ENCODE peak calls at places on chromosomes 5 and 9, in nine cellular contexts. One of them, this sample, is unnamed.

GRCh38 chr9:116900007-116900367 is 212.9 kb downstream of the TRIM32 start:
- DNase-seq in CD8-positive, alpha-beta T cell: no peak
- DNase-seq in stimulated activated CD4-positive, alpha-beta T cell treated with anti-CD3 and anti-CD28 coated beads, Interleukin-15, amount 100 ng/mL, for 24 hours: no peak
- DNase-seq in posterior cingulate gyrus: no peak
- DNase-seq in heart left ventricle: no peak
- DNase-seq in RWPE1: no peak
- DNase-seq in CD8-positive, alpha-beta memory T cell: no peak
- DNase-seq in GM04503: no peak
- DNase-seq in HepG2: no peak
- DNase-seq in this sample: no peak

GRCh38 chr5:150142800-150143724 is 12.6 kb downstream of the PDGFRB start:
- DNase-seq in CD8-positive, alpha-beta T cell: no peak
- DNase-seq in stimulated activated CD4-positive, alpha-beta T cell treated with anti-CD3 and anti-CD28 coated beads, Interleukin-15, amount 100 ng/mL, for 24 hours: no peak
- DNase-seq in posterior cingulate gyrus: peak
- DNase-seq in heart left ventricle: peak
- DNase-seq in RWPE1: peak
- DNase-seq in CD8-positive, alpha-beta memory T cell: no peak
- DNase-seq in GM04503: peak
- DNase-seq in HepG2: peak
- DNase-seq in this sample: peak

GRCh38 chr5:147743686-147744332 is 38.7 kb downstream of the JAKMIP2 start:
- DNase-seq in CD8-positive, alpha-beta T cell: no peak
- DNase-seq in stimulated activated CD4-positive, alpha-beta T cell treated with anti-CD3 and anti-CD28 coated beads, Interleukin-15, amount 100 ng/mL, for 24 hours: no peak
- DNase-seq in posterior cingulate gyrus: no peak
- DNase-seq in heart left ventricle: no peak
- DNase-seq in RWPE1: no peak
- DNase-seq in CD8-positive, alpha-beta memory T cell: no peak
- DNase-seq in GM04503: no peak
- DNase-seq in HepG2: no peak
- DNase-seq in this sample: no peak

GRCh38 chr5:92810036-92810435 is 771.0 kb downstream of the NR2F1-AS1 start:
- DNase-seq in CD8-positive, alpha-beta T cell: no peak
- DNase-seq in stimulated activated CD4-positive, alpha-beta T cell treated with anti-CD3 and anti-CD28 coated beads, Interleukin-15, amount 100 ng/mL, for 24 hours: no peak
- DNase-seq in posterior cingulate gyrus: no peak
- DNase-seq in heart left ventricle: no peak
- DNase-seq in RWPE1: no peak
- DNase-seq in CD8-positive, alpha-beta memory T cell: no peak
- DNase-seq in GM04503: no peak
- DNase-seq in HepG2: no peak
- DNase-seq in this sample: no peak

GRCh38 chr9:109206670-109207069 is 39.6 kb upstream of the FRRS1L start:
- DNase-seq in CD8-positive, alpha-beta T cell: no peak
- DNase-seq in stimulated activated CD4-positive, alpha-beta T cell treated with anti-CD3 and anti-CD28 coated beads, Interleukin-15, amount 100 ng/mL, for 24 hours: peak
- DNase-seq in posterior cingulate gyrus: no peak
- DNase-seq in heart left ventricle: no peak
- DNase-seq in RWPE1: no peak
- DNase-seq in CD8-positive, alpha-beta memory T cell: no peak
- DNase-seq in GM04503: no peak
- DNase-seq in HepG2: peak
- DNase-seq in this sample: no peak

GRCh38 chr9:134181648-134182034 is 17.3 kb upstream of the RNU6ATAC start:
- DNase-seq in CD8-positive, alpha-beta T cell: peak
- DNase-seq in stimulated activated CD4-positive, alpha-beta T cell treated with anti-CD3 and anti-CD28 coated beads, Interleukin-15, amount 100 ng/mL, for 24 hours: no peak
- DNase-seq in posterior cingulate gyrus: no peak
- DNase-seq in heart left ventricle: no peak
- DNase-seq in RWPE1: no peak
- DNase-seq in CD8-positive, alpha-beta memory T cell: peak
- DNase-seq in GM04503: no peak
- DNase-seq in HepG2: no peak
- DNase-seq in this sample: no peak

GRCh38 chr9:137235424-137236237 is 4.9 kb downstream of the SLC34A3 start:
- DNase-seq in CD8-positive, alpha-beta T cell: no peak
- DNase-seq in stimulated activated CD4-positive, alpha-beta T cell treated with anti-CD3 and anti-CD28 coated beads, Interleukin-15, amount 100 ng/mL, for 24 hours: no peak
- DNase-seq in posterior cingulate gyrus: no peak
- DNase-seq in heart left ventricle: no peak
- DNase-seq in RWPE1: no peak
- DNase-seq in CD8-positive, alpha-beta memory T cell: no peak
- DNase-seq in GM04503: no peak
- DNase-seq in HepG2: peak
- DNase-seq in this sample: no peak

GRCh38 chr9:93824386-93825294 is 130.5 kb downstream of the BARX1 start:
- DNase-seq in CD8-positive, alpha-beta T cell: no peak
- DNase-seq in stimulated activated CD4-positive, alpha-beta T cell treated with anti-CD3 and anti-CD28 coated beads, Interleukin-15, amount 100 ng/mL, for 24 hours: no peak
- DNase-seq in posterior cingulate gyrus: no peak
- DNase-seq in heart left ventricle: no peak
- DNase-seq in RWPE1: no peak
- DNase-seq in CD8-positive, alpha-beta memory T cell: no peak
- DNase-seq in GM04503: no peak
- DNase-seq in HepG2: no peak
- DNase-seq in this sample: no peak

GRCh38 chr9:137955586-137955985 is 78.0 kb downstream of the CACNA1B start:
- DNase-seq in CD8-positive, alpha-beta T cell: no peak
- DNase-seq in stimulated activated CD4-positive, alpha-beta T cell treated with anti-CD3 and anti-CD28 coated beads, Interleukin-15, amount 100 ng/mL, for 24 hours: no peak
- DNase-seq in posterior cingulate gyrus: no peak
- DNase-seq in heart left ventricle: no peak
- DNase-seq in RWPE1: no peak
- DNase-seq in CD8-positive, alpha-beta memory T cell: no peak
- DNase-seq in GM04503: no peak
- DNase-seq in HepG2: no peak
- DNase-seq in this sample: no peak

GRCh38 chr9:13901176-13901575 is 412.8 kb downstream of the NFIB start:
- DNase-seq in CD8-positive, alpha-beta T cell: no peak
- DNase-seq in stimulated activated CD4-positive, alpha-beta T cell treated with anti-CD3 and anti-CD28 coated beads, Interleukin-15, amount 100 ng/mL, for 24 hours: no peak
- DNase-seq in posterior cingulate gyrus: no peak
- DNase-seq in heart left ventricle: no peak
- DNase-seq in RWPE1: no peak
- DNase-seq in CD8-positive, alpha-beta memory T cell: no peak
- DNase-seq in GM04503: no peak
- DNase-seq in HepG2: no peak
- DNase-seq in this sample: no peak

GRCh38 chr9:129702563-129702962 is 37.1 kb downstream of the PRRX2 start:
- DNase-seq in CD8-positive, alpha-beta T cell: no peak
- DNase-seq in stimulated activated CD4-positive, alpha-beta T cell treated with anti-CD3 and anti-CD28 coated beads, Interleukin-15, amount 100 ng/mL, for 24 hours: no peak
- DNase-seq in posterior cingulate gyrus: no peak
- DNase-seq in heart left ventricle: no peak
- DNase-seq in RWPE1: peak
- DNase-seq in CD8-positive, alpha-beta memory T cell: no peak
- DNase-seq in GM04503: peak
- DNase-seq in HepG2: no peak
- DNase-seq in this sample: peak

GRCh38 chr9:134063088-134063875 is 4.5 kb downstream of the BRD3 start:
- DNase-seq in CD8-positive, alpha-beta T cell: no peak
- DNase-seq in stimulated activated CD4-positive, alpha-beta T cell treated with anti-CD3 and anti-CD28 coated beads, Interleukin-15, amount 100 ng/mL, for 24 hours: no peak
- DNase-seq in posterior cingulate gyrus: peak
- DNase-seq in heart left ventricle: no peak
- DNase-seq in RWPE1: no peak
- DNase-seq in CD8-positive, alpha-beta memory T cell: no peak
- DNase-seq in GM04503: no peak
- DNase-seq in HepG2: no peak
- DNase-seq in this sample: no peak

GRCh38 chr5:82622205-82622604 is 344.1 kb upstream of the RPS23 start:
- DNase-seq in CD8-positive, alpha-beta T cell: no peak
- DNase-seq in stimulated activated CD4-positive, alpha-beta T cell treated with anti-CD3 and anti-CD28 coated beads, Interleukin-15, amount 100 ng/mL, for 24 hours: no peak
- DNase-seq in posterior cingulate gyrus: no peak
- DNase-seq in heart left ventricle: no peak
- DNase-seq in RWPE1: no peak
- DNase-seq in CD8-positive, alpha-beta memory T cell: no peak
- DNase-seq in GM04503: no peak
- DNase-seq in HepG2: no peak
- DNase-seq in this sample: no peak

GRCh38 chr9:28853487-28853886 is 1280.2 kb upstream of the C9orf72 start:
- DNase-seq in CD8-positive, alpha-beta T cell: no peak
- DNase-seq in stimulated activated CD4-positive, alpha-beta T cell treated with anti-CD3 and anti-CD28 coated beads, Interleukin-15, amount 100 ng/mL, for 24 hours: no peak
- DNase-seq in posterior cingulate gyrus: no peak
- DNase-seq in heart left ventricle: no peak
- DNase-seq in RWPE1: no peak
- DNase-seq in CD8-positive, alpha-beta memory T cell: no peak
- DNase-seq in GM04503: no peak
- DNase-seq in HepG2: no peak
- DNase-seq in this sample: no peak

GRCh38 chr5:180607861-180608571 is 16.7 kb upstream of the SCGB3A1 start:
- DNase-seq in CD8-positive, alpha-beta T cell: no peak
- DNase-seq in stimulated activated CD4-positive, alpha-beta T cell treated with anti-CD3 and anti-CD28 coated beads, Interleukin-15, amount 100 ng/mL, for 24 hours: no peak
- DNase-seq in posterior cingulate gyrus: no peak
- DNase-seq in heart left ventricle: no peak
- DNase-seq in RWPE1: no peak
- DNase-seq in CD8-positive, alpha-beta memory T cell: no peak
- DNase-seq in GM04503: no peak
- DNase-seq in HepG2: peak
- DNase-seq in this sample: no peak

GRCh38 chr9:78882501-78882900 is 585.6 kb downstream of the PSAT1 start:
- DNase-seq in CD8-positive, alpha-beta T cell: no peak
- DNase-seq in stimulated activated CD4-positive, alpha-beta T cell treated with anti-CD3 and anti-CD28 coated beads, Interleukin-15, amount 100 ng/mL, for 24 hours: no peak
- DNase-seq in posterior cingulate gyrus: no peak
- DNase-seq in heart left ventricle: no peak
- DNase-seq in RWPE1: no peak
- DNase-seq in CD8-positive, alpha-beta memory T cell: no peak
- DNase-seq in GM04503: no peak
- DNase-seq in HepG2: no peak
- DNase-seq in this sample: no peak

GRCh38 chr5:149037819-149038218 is 25.0 kb downstream of the SH3TC2 start:
- DNase-seq in CD8-positive, alpha-beta T cell: no peak
- DNase-seq in stimulated activated CD4-positive, alpha-beta T cell treated with anti-CD3 and anti-CD28 coated beads, Interleukin-15, amount 100 ng/mL, for 24 hours: no peak
- DNase-seq in posterior cingulate gyrus: no peak
- DNase-seq in heart left ventricle: no peak
- DNase-seq in RWPE1: no peak
- DNase-seq in CD8-positive, alpha-beta memory T cell: peak
- DNase-seq in GM04503: no peak
- DNase-seq in HepG2: no peak
- DNase-seq in this sample: no peak

GRCh38 chr9:4147476-4148214 is 152.2 kb downstream of the GLIS3 start:
- DNase-seq in CD8-positive, alpha-beta T cell: no peak
- DNase-seq in stimulated activated CD4-positive, alpha-beta T cell treated with anti-CD3 and anti-CD28 coated beads, Interleukin-15, amount 100 ng/mL, for 24 hours: no peak
- DNase-seq in posterior cingulate gyrus: no peak
- DNase-seq in heart left ventricle: no peak
- DNase-seq in RWPE1: no peak
- DNase-seq in CD8-positive, alpha-beta memory T cell: no peak
- DNase-seq in GM04503: no peak
- DNase-seq in HepG2: peak
- DNase-seq in this sample: no peak

GRCh38 chr5:111197523-111197922 is 26.7 kb upstream of the CAMK4 start:
- DNase-seq in CD8-positive, alpha-beta T cell: no peak
- DNase-seq in stimulated activated CD4-positive, alpha-beta T cell treated with anti-CD3 and anti-CD28 coated beads, Interleukin-15, amount 100 ng/mL, for 24 hours: peak
- DNase-seq in posterior cingulate gyrus: no peak
- DNase-seq in heart left ventricle: no peak
- DNase-seq in RWPE1: no peak
- DNase-seq in CD8-positive, alpha-beta memory T cell: no peak
- DNase-seq in GM04503: no peak
- DNase-seq in HepG2: peak
- DNase-seq in this sample: no peak

GRCh38 chr5:27561408-27561807 is 523.0 kb upstream of the CDH9 start:
- DNase-seq in CD8-positive, alpha-beta T cell: no peak
- DNase-seq in stimulated activated CD4-positive, alpha-beta T cell treated with anti-CD3 and anti-CD28 coated beads, Interleukin-15, amount 100 ng/mL, for 24 hours: no peak
- DNase-seq in posterior cingulate gyrus: no peak
- DNase-seq in heart left ventricle: no peak
- DNase-seq in RWPE1: no peak
- DNase-seq in CD8-positive, alpha-beta memory T cell: no peak
- DNase-seq in GM04503: no peak
- DNase-seq in HepG2: no peak
- DNase-seq in this sample: no peak

GRCh38 chr5:74201334-74202081 is 439.0 kb downstream of the ENC1 start:
- DNase-seq in CD8-positive, alpha-beta T cell: no peak
- DNase-seq in stimulated activated CD4-positive, alpha-beta T cell treated with anti-CD3 and anti-CD28 coated beads, Interleukin-15, amount 100 ng/mL, for 24 hours: peak
- DNase-seq in posterior cingulate gyrus: no peak
- DNase-seq in heart left ventricle: peak
- DNase-seq in RWPE1: no peak
- DNase-seq in CD8-positive, alpha-beta memory T cell: no peak
- DNase-seq in GM04503: no peak
- DNase-seq in HepG2: no peak
- DNase-seq in this sample: no peak

GRCh38 chr5:154945695-154946301 is 4.9 kb downstream of the MRPL22 start:
- DNase-seq in CD8-positive, alpha-beta T cell: no peak
- DNase-seq in stimulated activated CD4-positive, alpha-beta T cell treated with anti-CD3 and anti-CD28 coated beads, Interleukin-15, amount 100 ng/mL, for 24 hours: no peak
- DNase-seq in posterior cingulate gyrus: no peak
- DNase-seq in heart left ventricle: no peak
- DNase-seq in RWPE1: peak
- DNase-seq in CD8-positive, alpha-beta memory T cell: peak
- DNase-seq in GM04503: no peak
- DNase-seq in HepG2: no peak
- DNase-seq in this sample: no peak

GRCh38 chr5:93789173-93790070 is 48.0 kb upstream of the POU5F2 start:
- DNase-seq in CD8-positive, alpha-beta T cell: no peak
- DNase-seq in stimulated activated CD4-positive, alpha-beta T cell treated with anti-CD3 and anti-CD28 coated beads, Interleukin-15, amount 100 ng/mL, for 24 hours: no peak
- DNase-seq in posterior cingulate gyrus: no peak
- DNase-seq in heart left ventricle: no peak
- DNase-seq in RWPE1: peak
- DNase-seq in CD8-positive, alpha-beta memory T cell: no peak
- DNase-seq in GM04503: peak
- DNase-seq in HepG2: no peak
- DNase-seq in this sample: peak

GRCh38 chr9:84751921-84752320 is 82.4 kb downstream of the NTRK2 start:
- DNase-seq in CD8-positive, alpha-beta T cell: no peak
- DNase-seq in stimulated activated CD4-positive, alpha-beta T cell treated with anti-CD3 and anti-CD28 coated beads, Interleukin-15, amount 100 ng/mL, for 24 hours: no peak
- DNase-seq in posterior cingulate gyrus: no peak
- DNase-seq in heart left ventricle: no peak
- DNase-seq in RWPE1: peak
- DNase-seq in CD8-positive, alpha-beta memory T cell: no peak
- DNase-seq in GM04503: no peak
- DNase-seq in HepG2: no peak
- DNase-seq in this sample: no peak

GRCh38 chr5:79396265-79396664 is 117.7 kb downstream of the HOMER1 start:
- DNase-seq in CD8-positive, alpha-beta T cell: no peak
- DNase-seq in stimulated activated CD4-positive, alpha-beta T cell treated with anti-CD3 and anti-CD28 coated beads, Interleukin-15, amount 100 ng/mL, for 24 hours: no peak
- DNase-seq in posterior cingulate gyrus: no peak
- DNase-seq in heart left ventricle: no peak
- DNase-seq in RWPE1: no peak
- DNase-seq in CD8-positive, alpha-beta memory T cell: no peak
- DNase-seq in GM04503: no peak
- DNase-seq in HepG2: no peak
- DNase-seq in this sample: no peak

GRCh38 chr9:81461196-81461595 is 228.2 kb downstream of the TLE1 start:
- DNase-seq in CD8-positive, alpha-beta T cell: no peak
- DNase-seq in stimulated activated CD4-positive, alpha-beta T cell treated with anti-CD3 and anti-CD28 coated beads, Interleukin-15, amount 100 ng/mL, for 24 hours: no peak
- DNase-seq in posterior cingulate gyrus: no peak
- DNase-seq in heart left ventricle: no peak
- DNase-seq in RWPE1: no peak
- DNase-seq in CD8-positive, alpha-beta memory T cell: no peak
- DNase-seq in GM04503: no peak
- DNase-seq in HepG2: no peak
- DNase-seq in this sample: no peak

GRCh38 chr5:83055166-83055565 is 22.0 kb downstream of the TMEM167A start:
- DNase-seq in CD8-positive, alpha-beta T cell: no peak
- DNase-seq in stimulated activated CD4-positive, alpha-beta T cell treated with anti-CD3 and anti-CD28 coated beads, Interleukin-15, amount 100 ng/mL, for 24 hours: no peak
- DNase-seq in posterior cingulate gyrus: no peak
- DNase-seq in heart left ventricle: no peak
- DNase-seq in RWPE1: no peak
- DNase-seq in CD8-positive, alpha-beta memory T cell: no peak
- DNase-seq in GM04503: no peak
- DNase-seq in HepG2: no peak
- DNase-seq in this sample: no peak

GRCh38 chr5:83255268-83255667 is 177.9 kb downstream of the XRCC4 start:
- DNase-seq in CD8-positive, alpha-beta T cell: no peak
- DNase-seq in stimulated activated CD4-positive, alpha-beta T cell treated with anti-CD3 and anti-CD28 coated beads, Interleukin-15, amount 100 ng/mL, for 24 hours: no peak
- DNase-seq in posterior cingulate gyrus: no peak
- DNase-seq in heart left ventricle: no peak
- DNase-seq in RWPE1: no peak
- DNase-seq in CD8-positive, alpha-beta memory T cell: no peak
- DNase-seq in GM04503: peak
- DNase-seq in HepG2: no peak
- DNase-seq in this sample: peak

GRCh38 chr9:121199921-121200320 is 1.7 kb downstream of the RAB14 start:
- DNase-seq in CD8-positive, alpha-beta T cell: no peak
- DNase-seq in stimulated activated CD4-positive, alpha-beta T cell treated with anti-CD3 and anti-CD28 coated beads, Interleukin-15, amount 100 ng/mL, for 24 hours: no peak
- DNase-seq in posterior cingulate gyrus: no peak
- DNase-seq in heart left ventricle: no peak
- DNase-seq in RWPE1: no peak
- DNase-seq in CD8-positive, alpha-beta memory T cell: no peak
- DNase-seq in GM04503: no peak
- DNase-seq in HepG2: no peak
- DNase-seq in this sample: no peak

GRCh38 chr5:151671979-151672378 is 14.7 kb downstream of the SPARC start:
- DNase-seq in CD8-positive, alpha-beta T cell: no peak
- DNase-seq in stimulated activated CD4-positive, alpha-beta T cell treated with anti-CD3 and anti-CD28 coated beads, Interleukin-15, amount 100 ng/mL, for 24 hours: no peak
- DNase-seq in posterior cingulate gyrus: no peak
- DNase-seq in heart left ventricle: peak
- DNase-seq in RWPE1: no peak
- DNase-seq in CD8-positive, alpha-beta memory T cell: no peak
- DNase-seq in GM04503: no peak
- DNase-seq in HepG2: no peak
- DNase-seq in this sample: no peak

This sample was measured in BJ.